ENCODE peak calls at places on chromosomes 5 and 9, in four cellular contexts. M is fibroblast of villous mesenchyme; C is HTR-8/SVneo; S is activated CD8-positive, alpha-beta memory T cell treated with anti-CD3 and anti-CD28 coated beads for 24 hours. L is an unnamed sample.

GRCh38 chr9:91591627-91592026 is 168.0 kb upstream of the NFIL3 start:
- DNase-seq in M (no peak), C (no peak), S (no peak), L (no peak)

GRCh38 chr5:2133936-2134335 is 251.2 kb upstream of the IRX4 start:
- DNase-seq in M (no peak), C (no peak), S (no peak), L (no peak)

GRCh38 chr5:91119941-91120850 is 262.9 kb downstream of the ARRDC3 start:
- DNase-seq in M (peak), C (no peak), S (no peak), L (no peak)

GRCh38 chr5:166834246-166834645 is 1457.2 kb upstream of the WWC1 start:
- DNase-seq in M (peak), C (no peak), S (no peak), L (no peak)

GRCh38 chr9:100427366-100428263 is 672 bp downstream of the MSANTD3 start:
- DNase-seq in M (peak), C (peak), S (peak), L (no peak)

GRCh38 chr5:15183520-15183919 is 311.9 kb upstream of the ANKH start:
- DNase-seq in M (peak), C (no peak), S (no peak), L (no peak)

GRCh38 chr9:35691325-35691631 is 1.6 kb upstream of the TPM2 start:
- DNase-seq in M (no peak), C (no peak), S (peak), L (no peak)

GRCh38 chr9:93810028-93810971 is 144.9 kb downstream of the BARX1 start:
- DNase-seq in M (no peak), C (no peak), S (peak), L (no peak)

GRCh38 chr5:55557123-55557522 is 22.4 kb upstream of the PLPP1 start:
- DNase-seq in M (no peak), C (no peak), S (no peak), L (no peak)

GRCh38 chr9:95429948-95430620 is 86.7 kb downstream of the PTCH1 start:
- DNase-seq in M (no peak), C (no peak), S (no peak), L (no peak)

GRCh38 chr9:104988539-104988938 is 60.6 kb upstream of the ABCA1 start:
- DNase-seq in M (no peak), C (no peak), S (no peak), L (no peak)

GRCh38 chr9:87796232-87796631 is 70.3 kb downstream of the CTSL start:
- DNase-seq in M (peak), C (no peak), S (no peak), L (no peak)

GRCh38 chr5:20572560-20572959 is 584.6 kb upstream of the CDH18 start:
- DNase-seq in M (peak), C (peak), S (no peak), L (no peak)

GRCh38 chr9:16628421-16628820 is 242.0 kb downstream of the BNC2 start:
- DNase-seq in M (no peak), C (no peak), S (no peak), L (no peak)

GRCh38 chr5:160485364-160486010 is 63.8 kb downstream of the PTTG1 start:
- DNase-seq in M (no peak), C (no peak), S (no peak), L (no peak)

GRCh38 chr5:125293223-125293622 is 546.8 kb upstream of the ZNF608 start:
- DNase-seq in M (no peak), C (no peak), S (no peak), L (no peak)

GRCh38 chr5:133406208-133406607 is 206.1 kb downstream of the FSTL4 start:
- DNase-seq in M (no peak), C (no peak), S (peak), L (no peak)

GRCh38 chr5:12119657-12120056 is 215.4 kb upstream of the CTNND2 start:
- DNase-seq in M (no peak), C (no peak), S (no peak), L (no peak)

GRCh38 chr5:171580506-171581265 is 161.2 kb downstream of the FGF18 start:
- DNase-seq in M (peak), C (no peak), S (no peak), L (no peak)

L was measured in Jurkat, Clone E6-1.